ENCODE peak calls at places on chromosome 15, in six cellular contexts. K is nephron progenitor cell, V is neural crest cell, C is T-helper 1 cell, H is Ammon's horn, F is H9. I is an unnamed sample.

GRCh38 chr15:40931300-40932142 is 2.4 kb downstream of the DLL4 start:
- DNase-seq in C (no peak), H (no peak), K (no peak), F (no peak), V (no peak), I (no peak)

GRCh38 chr15:57570994-57571393 is 20.7 kb upstream of the MYZAP start:
- DNase-seq in V (no peak), H (no peak), C (no peak), F (no peak), K (no peak), I (no peak)

GRCh38 chr15:69604050-69604378 is 151.4 kb downstream of the RPLP1 start:
- DNase-seq in F (peak), K (no peak), V (no peak), H (no peak), C (no peak), I (no peak)

GRCh38 chr15:42289166-42289565 is 15.9 kb upstream of the TMEM87A start:
- DNase-seq in H (no peak), C (no peak), V (no peak), K (no peak), F (no peak), I (no peak)

GRCh38 chr15:101088788-101089578 is 162.9 kb downstream of the CHSY1 start:
- DNase-seq in C (peak), F (peak), V (peak), K (peak), H (peak), I (peak)

GRCh38 chr15:42427429-42428223 is 63.3 kb downstream of the ZNF106 start:
- DNase-seq in C (no peak), H (no peak), F (no peak), K (no peak), V (no peak), I (no peak)

GRCh38 chr15:42275780-42276395 is 2.7 kb upstream of the TMEM87A start:
- DNase-seq in F (no peak), H (peak), C (no peak), K (no peak), V (no peak), I (peak)

GRCh38 chr15:62672268-62672667 is 370.3 kb upstream of the TPM1 start:
- DNase-seq in F (no peak), V (no peak), H (no peak), K (no peak), C (no peak), I (no peak)

GRCh38 chr15:39657181-39657580 is 76.3 kb downstream of the THBS1 start:
- DNase-seq in K (no peak), F (no peak), H (no peak), V (no peak), C (no peak), I (no peak)

GRCh38 chr15:37638139-37638538 is 296.3 kb upstream of the TMCO5A start:
- DNase-seq in K (no peak), V (no peak), F (no peak), H (no peak), C (no peak), I (no peak)

GRCh38 chr15:43329222-43329959 is 982 bp downstream of the LCMT2 start:
- DNase-seq in H (peak), K (peak), V (peak), F (no peak), C (peak), I (no peak)

GRCh38 chr15:65796610-65797012 is 4.5 kb upstream of the DENND4A start:
- DNase-seq in H (no peak), V (no peak), K (no peak), C (no peak), F (no peak), I (no peak)

GRCh38 chr15:31150732-31151212 is 49.2 kb upstream of the TRPM1 start:
- DNase-seq in K (no peak), F (peak), V (no peak), H (no peak), C (no peak), I (no peak)

GRCh38 chr15:45026646-45027045 is 3.7 kb downstream of the SORD start:
- DNase-seq in K (no peak), C (no peak), V (no peak), H (no peak), F (no peak), I (no peak)

GRCh38 chr15:67175643-67176071 is 78.8 kb downstream of the AAGAB start:
- DNase-seq in H (peak), K (no peak), F (no peak), C (no peak), V (no peak), I (no peak)

GRCh38 chr15:88014492-88014891 is 242.0 kb downstream of the NTRK3 start:
- DNase-seq in K (no peak), C (no peak), V (no peak), H (no peak), F (no peak), I (no peak)

GRCh38 chr15:83853232-83853631 is 199.3 kb downstream of the ADAMTSL3 start:
- DNase-seq in V (no peak), F (no peak), K (no peak), H (no peak), C (no peak), I (no peak)

GRCh38 chr15:31080618-31081017 is 20.9 kb downstream of the TRPM1 start:
- DNase-seq in V (peak), K (peak), F (peak), H (peak), C (no peak), I (no peak)

GRCh38 chr15:80645494-80646065 is 49.5 kb upstream of the ABHD17C start:
- DNase-seq in F (no peak), V (no peak), K (no peak), C (no peak), H (no peak), I (no peak)

GRCh38 chr15:87508086-87508485 is 748.5 kb downstream of the NTRK3 start:
- DNase-seq in C (no peak), F (no peak), H (no peak), K (no peak), V (no peak), I (no peak)

GRCh38 chr15:61731081-61731480 is 329.2 kb downstream of the VPS13C start:
- DNase-seq in K (no peak), V (no peak), F (no peak), C (no peak), H (no peak), I (no peak)

I was measured in retina.